ENCODE peak calls at places on chromosome 12, in five cellular contexts. One of them, this sample, is unnamed.

GRCh38 chr12:112126000-112126431 is 656 bp downstream of the TRAFD1 start:
- DNase-seq in H1: no peak
- DNase-seq in HepG2: no peak
- DNase-seq in SK-N-SH: peak; percentile 36
- DNase-seq in A549: no peak
- DNase-seq in this sample: no peak

GRCh38 chr12:57452181-57452936 is 2.7 kb upstream of the INHBE start:
- DNase-seq in HepG2: no peak
- DNase-seq in SK-N-SH: no peak
- DNase-seq in A549: peak; percentile 82
- DNase-seq in H1: no peak
- DNase-seq in this sample: peak; percentile 97

GRCh38 chr12:121657305-121658008 is 12.0 kb downstream of the MORN3 start:
- DNase-seq in H1: no peak
- DNase-seq in A549: no peak
- DNase-seq in HepG2: no peak
- DNase-seq in SK-N-SH: no peak
- DNase-seq in this sample: no peak

GRCh38 chr12:26791328-26791791 is 41.6 kb downstream of the ITPR2 start:
- DNase-seq in A549: no peak
- DNase-seq in HepG2: no peak
- DNase-seq in H1: no peak
- DNase-seq in SK-N-SH: no peak
- DNase-seq in this sample: peak; percentile 43

GRCh38 chr12:19234991-19235876 is 105.7 kb downstream of the PLEKHA5 start:
- DNase-seq in HepG2: peak; percentile 12
- DNase-seq in SK-N-SH: no peak
- DNase-seq in H1: no peak
- DNase-seq in A549: no peak
- DNase-seq in this sample: peak; percentile 67

GRCh38 chr12:57851552-57852186 is 5.1 kb upstream of the CTDSP2 start:
- DNase-seq in A549: no peak
- DNase-seq in H1: no peak
- DNase-seq in HepG2: no peak
- DNase-seq in SK-N-SH: no peak
- DNase-seq in this sample: no peak

GRCh38 chr12:120761581-120761980 is 36.0 kb downstream of the ACADS start:
- DNase-seq in HepG2: no peak
- DNase-seq in A549: no peak
- DNase-seq in SK-N-SH: no peak
- DNase-seq in H1: no peak
- DNase-seq in this sample: peak; percentile 57

GRCh38 chr12:138898-139534 is 72.4 kb downstream of the IQSEC3 start:
- DNase-seq in H1: no peak
- DNase-seq in HepG2: no peak
- DNase-seq in A549: no peak
- DNase-seq in SK-N-SH: no peak
- DNase-seq in this sample: peak; percentile 29

GRCh38 chr12:42568952-42569916 is 20.3 kb downstream of the PRICKLE1 start:
- DNase-seq in A549: peak; percentile 75
- DNase-seq in HepG2: peak; percentile 30
- DNase-seq in H1: no peak
- DNase-seq in SK-N-SH: no peak
- DNase-seq in this sample: peak; percentile 80

GRCh38 chr12:43407816-43408645 is 144.0 kb downstream of the ADAMTS20 start:
- DNase-seq in HepG2: no peak
- DNase-seq in A549: no peak
- DNase-seq in H1: no peak
- DNase-seq in SK-N-SH: no peak
- DNase-seq in this sample: peak; percentile 50

GRCh38 chr12:79482323-79482722 is 208.4 kb downstream of the PAWR start:
- DNase-seq in H1: no peak
- DNase-seq in A549: no peak
- DNase-seq in SK-N-SH: no peak
- DNase-seq in HepG2: no peak
- DNase-seq in this sample: no peak

GRCh38 chr12:44510510-44510909 is 365.6 kb downstream of the NELL2 start:
- DNase-seq in H1: no peak
- DNase-seq in SK-N-SH: no peak
- DNase-seq in HepG2: no peak
- DNase-seq in A549: no peak
- DNase-seq in this sample: no peak
- TF ChIP-seq RFX5 in H1: no peak
- TF ChIP-seq RFX5 in SK-N-SH: no peak
- TF ChIP-seq RFX5 in HepG2: no peak
- TF ChIP-seq RFX5 in A549: no peak
- TF ChIP-seq RFX5 in this sample: no peak

DNA sequence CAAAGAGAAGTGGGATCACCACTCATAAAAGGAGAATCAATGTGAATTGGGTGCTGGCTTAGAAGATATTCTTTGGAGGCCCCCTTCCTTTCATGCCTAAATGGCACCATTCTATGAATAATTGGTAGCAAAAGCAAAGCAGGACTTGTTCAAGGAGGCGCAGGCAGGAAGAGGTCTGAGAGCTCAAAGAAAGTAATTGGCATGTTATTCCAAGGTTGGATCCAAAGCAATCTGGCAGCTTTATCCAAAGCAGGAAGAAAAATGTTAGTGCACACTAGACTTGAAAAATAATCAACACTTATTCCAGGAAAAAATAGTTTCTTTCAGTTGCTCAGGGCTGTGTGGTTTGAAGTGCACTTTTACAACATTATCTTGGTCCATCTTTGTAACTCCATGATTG is 326.4 kb downstream of the NUAK1 start:
- DNase-seq in H1: no peak
- DNase-seq in HepG2: no peak
- DNase-seq in A549: no peak
- DNase-seq in SK-N-SH: no peak
- DNase-seq in this sample: no peak
- TF ChIP-seq RFX5 in H1: no peak
- TF ChIP-seq RFX5 in HepG2: no peak
- TF ChIP-seq RFX5 in A549: no peak
- TF ChIP-seq RFX5 in SK-N-SH: no peak
- TF ChIP-seq RFX5 in this sample: no peak

DNA sequence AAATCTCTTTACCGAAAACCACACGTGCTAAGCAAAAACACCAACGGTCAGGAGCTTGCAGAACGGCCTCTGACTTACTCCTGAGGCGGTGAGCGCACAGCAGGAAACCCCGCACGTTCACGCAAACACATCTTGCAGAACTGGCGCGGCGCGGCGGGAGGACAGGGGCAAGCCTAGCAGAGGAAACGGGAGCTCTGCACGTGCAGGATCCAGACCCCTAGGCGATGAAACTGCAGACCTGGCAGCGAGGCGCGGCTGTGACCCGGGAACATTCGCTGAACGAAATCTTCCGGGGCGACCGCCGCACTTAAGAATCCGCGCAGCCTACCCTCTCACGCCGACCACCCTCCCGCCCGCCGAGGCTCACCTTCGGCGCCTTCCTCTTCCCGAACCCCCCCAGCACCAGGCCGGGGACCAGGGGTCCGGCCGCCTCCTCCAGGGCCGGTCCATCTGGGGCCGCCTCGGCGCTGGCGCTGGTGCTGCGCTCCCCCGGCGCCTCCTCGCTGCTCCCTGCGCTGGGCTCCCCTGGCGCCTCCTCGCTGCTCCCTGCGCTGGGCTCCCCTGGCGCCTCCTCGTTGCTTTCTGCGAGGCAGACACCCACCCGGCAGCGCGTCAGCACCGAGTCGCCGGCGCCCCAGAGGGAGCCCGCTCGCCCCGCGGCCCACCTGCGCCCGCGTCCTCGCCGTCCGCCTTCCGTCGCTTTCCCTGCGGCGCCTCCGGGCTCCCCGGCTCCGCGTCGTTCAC is 619 bp downstream of the DDX51 start:
- DNase-seq in HepG2: no peak
- DNase-seq in A549: no peak
- DNase-seq in SK-N-SH: peak; percentile 62
- DNase-seq in H1: no peak
- DNase-seq in this sample: no peak
- TF ChIP-seq RFX5 in HepG2: no peak
- TF ChIP-seq RFX5 in A549: no peak
- TF ChIP-seq RFX5 in SK-N-SH: no peak
- TF ChIP-seq RFX5 in H1: no peak
- TF ChIP-seq RFX5 in this sample: no peak

GRCh38 chr12:100666588-100666987 is 93.1 kb downstream of the GAS2L3 start:
- DNase-seq in HepG2: no peak
- DNase-seq in H1: no peak
- DNase-seq in A549: no peak
- DNase-seq in SK-N-SH: no peak
- DNase-seq in this sample: no peak
- TF ChIP-seq RFX5 in HepG2: no peak
- TF ChIP-seq RFX5 in H1: no peak
- TF ChIP-seq RFX5 in A549: no peak
- TF ChIP-seq RFX5 in SK-N-SH: no peak
- TF ChIP-seq RFX5 in this sample: no peak

GRCh38 chr12:127588224-127588623 is 678.7 kb upstream of the TMEM132C start:
- DNase-seq in H1: no peak
- DNase-seq in HepG2: no peak
- DNase-seq in SK-N-SH: no peak
- DNase-seq in A549: no peak
- DNase-seq in this sample: peak; percentile 90
- TF ChIP-seq RFX5 in H1: no peak
- TF ChIP-seq RFX5 in HepG2: no peak
- TF ChIP-seq RFX5 in SK-N-SH: no peak
- TF ChIP-seq RFX5 in A549: no peak
- TF ChIP-seq RFX5 in this sample: no peak

DNA sequence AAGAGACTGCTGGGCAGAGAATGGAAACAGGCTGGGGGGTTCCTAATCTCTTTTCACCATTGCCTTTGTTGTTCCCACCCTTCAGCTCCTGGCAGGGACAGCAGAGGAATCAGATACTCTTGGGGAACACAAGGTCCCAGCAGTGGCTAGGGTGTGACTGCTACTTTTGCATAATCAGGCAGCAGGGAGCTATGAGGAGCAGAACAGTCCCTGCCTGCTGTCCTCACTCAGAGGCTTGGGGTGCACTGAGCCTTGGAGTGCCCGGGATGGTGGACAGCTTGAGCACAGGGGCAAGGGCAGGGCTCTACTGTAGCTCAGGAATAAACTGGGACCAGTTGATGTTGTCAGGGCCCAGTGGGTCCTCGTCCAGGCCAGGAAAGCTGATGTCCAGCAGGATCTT is 1.5 kb upstream of the TEX52 start:
- DNase-seq in HepG2: no peak
- DNase-seq in H1: no peak
- DNase-seq in SK-N-SH: no peak
- DNase-seq in A549: no peak
- DNase-seq in this sample: no peak
- TF ChIP-seq RFX5 in HepG2: no peak
- TF ChIP-seq RFX5 in H1: no peak
- TF ChIP-seq RFX5 in SK-N-SH: no peak
- TF ChIP-seq RFX5 in A549: no peak
- TF ChIP-seq RFX5 in this sample: no peak

GRCh38 chr12:122790393-122791075 is 16.2 kb downstream of the CCDC62 start:
- DNase-seq in A549: no peak
- DNase-seq in SK-N-SH: no peak
- DNase-seq in H1: no peak
- DNase-seq in HepG2: no peak
- DNase-seq in this sample: peak; percentile 31

GRCh38 chr12:122788387-122788786 is 14.0 kb downstream of the CCDC62 start:
- DNase-seq in A549: no peak
- DNase-seq in HepG2: no peak
- DNase-seq in H1: no peak
- DNase-seq in SK-N-SH: no peak
- DNase-seq in this sample: peak; percentile 41

GRCh38 chr12:122789637-122790036 is 15.3 kb downstream of the CCDC62 start:
- DNase-seq in SK-N-SH: no peak
- DNase-seq in HepG2: no peak
- DNase-seq in A549: no peak
- DNase-seq in H1: no peak
- DNase-seq in this sample: no peak

DNA sequence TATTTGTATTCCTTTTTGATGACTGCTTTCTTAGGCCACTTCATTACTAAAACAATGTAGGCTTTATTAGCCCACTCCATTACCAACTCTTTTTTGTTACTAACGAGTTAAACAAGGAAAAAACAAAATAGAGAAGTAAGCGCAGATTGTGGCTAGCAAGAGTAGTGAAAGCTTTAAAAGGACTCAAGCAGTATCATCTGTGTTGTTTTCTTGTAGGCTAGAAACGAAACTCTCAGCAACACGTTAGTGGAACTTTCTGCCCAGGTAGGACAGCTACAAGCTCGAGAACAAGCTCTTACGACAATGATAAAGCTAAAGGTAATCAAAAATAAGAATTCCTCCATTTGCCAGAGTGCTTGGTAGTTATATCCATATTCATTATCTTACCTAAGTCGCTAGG is 11.1 kb downstream of the CCDC62 start:
- DNase-seq in H1: no peak
- DNase-seq in SK-N-SH: no peak
- DNase-seq in A549: no peak
- DNase-seq in HepG2: no peak
- DNase-seq in this sample: no peak
- TF ChIP-seq RFX5 in H1: no peak
- TF ChIP-seq RFX5 in SK-N-SH: no peak
- TF ChIP-seq RFX5 in A549: no peak
- TF ChIP-seq RFX5 in HepG2: no peak
- TF ChIP-seq RFX5 in this sample: no peak

GRCh38 chr12:6697584-6698351 is 2.8 kb downstream of the PIANP start:
- DNase-seq in HepG2: peak; percentile 45
- DNase-seq in H1: no peak
- DNase-seq in A549: peak; percentile 76
- DNase-seq in SK-N-SH: peak; percentile 75
- DNase-seq in this sample: peak; percentile 64
- TF ChIP-seq RFX5 in HepG2: no peak
- TF ChIP-seq RFX5 in H1: no peak
- TF ChIP-seq RFX5 in A549: no peak
- TF ChIP-seq RFX5 in SK-N-SH: no peak
- TF ChIP-seq RFX5 in this sample: no peak

GRCh38 chr12:89350661-89351488 is 1.4 kb downstream of the DUSP6 start:
- DNase-seq in A549: no peak
- DNase-seq in HepG2: no peak
- DNase-seq in SK-N-SH: no peak
- DNase-seq in H1: no peak
- DNase-seq in this sample: no peak
- TF ChIP-seq RFX5 in A549: no peak
- TF ChIP-seq RFX5 in HepG2: no peak
- TF ChIP-seq RFX5 in SK-N-SH: no peak
- TF ChIP-seq RFX5 in H1: no peak
- TF ChIP-seq RFX5 in this sample: no peak

GRCh38 chr12:30985814-30986452 is 59.4 kb downstream of the TSPAN11 start:
- DNase-seq in A549: peak; percentile 55
- DNase-seq in HepG2: peak; percentile 33
- DNase-seq in SK-N-SH: peak; percentile 88
- DNase-seq in H1: peak; percentile 44
- DNase-seq in this sample: peak; percentile 40
- TF ChIP-seq RFX5 in A549: no peak
- TF ChIP-seq RFX5 in HepG2: no peak
- TF ChIP-seq RFX5 in SK-N-SH: no peak
- TF ChIP-seq RFX5 in H1: no peak
- TF ChIP-seq RFX5 in this sample: no peak